ENCODE peak calls at places on chromosomes 1 and 21, in six cellular contexts. B is fibroblast of mammary gland; M is CD4-positive, alpha-beta T cell; J is frontal cortex; Z is aorta; E is NCI-H748 treated with DMSO at 0.1 percent for 48 hours. N is an unnamed sample.

GRCh38 chr1:10253755-10254154 is 43.4 kb downstream of the KIF1B start:
- DNase-seq in M (no peak), B (peak), Z (no peak), J (peak), E (no peak), N (no peak)

GRCh38 chr1:198756470-198756869 is 117.6 kb downstream of the PTPRC start:
- DNase-seq in Z (no peak), B (peak), E (no peak), J (no peak), M (no peak), N (no peak)

GRCh38 chr1:18110968-18111367 is 3.4 kb downstream of the IGSF21 start:
- DNase-seq in J (peak), Z (no peak), B (no peak), E (no peak), M (no peak), N (no peak)

GRCh38 chr1:233394860-233395717 is 67.6 kb downstream of the MAP3K21 start:
- DNase-seq in E (peak), Z (no peak), J (peak), B (peak), M (no peak), N (peak)

GRCh38 chr1:65812065-65812464 is 19.4 kb downstream of the PDE4B start:
- DNase-seq in E (no peak), M (no peak), Z (no peak), B (peak), J (no peak), N (no peak)

GRCh38 chr1:7299329-7299799 is 471.7 kb upstream of the VAMP3 start:
- DNase-seq in M (no peak), E (no peak), J (peak), Z (peak), B (peak), N (no peak)

GRCh38 chr1:209675567-209676154 is 449 bp downstream of the G0S2 start:
- DNase-seq in J (peak), Z (no peak), B (no peak), M (no peak), E (peak), N (no peak)

GRCh38 chr1:3213730-3214129 is 144.7 kb downstream of the PRDM16 start:
- DNase-seq in E (no peak), B (no peak), M (no peak), Z (no peak), J (no peak), N (no peak)

GRCh38 chr21:29335720-29336119 is 37.0 kb downstream of the BACH1 start:
- DNase-seq in Z (no peak), E (no peak), J (no peak), B (peak), M (no peak), N (no peak)

GRCh38 chr1:184418955-184419733 is 32.3 kb downstream of the C1orf21 start:
- DNase-seq in J (no peak), M (no peak), E (no peak), B (no peak), Z (no peak), N (no peak)

GRCh38 chr1:9262096-9262495 is 27.5 kb downstream of the H6PD start:
- DNase-seq in B (no peak), Z (peak), J (no peak), E (no peak), M (no peak), N (no peak)

GRCh38 chr1:200038987-200039848 is 11.7 kb downstream of the NR5A2 start:
- DNase-seq in Z (peak), J (no peak), E (no peak), B (peak), M (no peak), N (no peak)

GRCh38 chr1:112713466-112714312 is 1.4 kb downstream of the PPM1J start:
- DNase-seq in B (no peak), Z (no peak), M (no peak), E (no peak), J (no peak), N (no peak)